ENCODE peak calls at places on chromosomes 3 and 15, in ten cellular contexts. B, M, U, Z, W, N, R, L, T and F are unnamed samples.
A peak's percentile ranks its signal among the peaks of the same experiment; 100 is the strongest.

GRCh38 chr15:57675481-57676181 is 30.9 kb upstream of the POLR2M start:
- DNase-seq in B (no peak), L (no peak), W (no peak), T (no peak), U (no peak), Z (no peak), N (no peak), R (no peak), M (no peak), F (no peak)

GRCh38 chr15:45346381-45346780 is 32.0 kb downstream of the GATM start:
- DNase-seq in W (no peak), B (no peak), U (no peak), N (no peak), R (no peak), Z (no peak), T (no peak), M (no peak), L (no peak), F (no peak)

GRCh38 chr3:26449996-26450395 is 172.6 kb upstream of the LRRC3B start:
- DNase-seq in W (no peak), U (peak; percentile 2), N (no peak), M (no peak), R (no peak), L (no peak), B (no peak), Z (no peak), T (no peak), F (no peak)

GRCh38 chr3:23174426-23175039 is 28.6 kb upstream of the UBE2E2 start:
- DNase-seq in R (no peak), M (peak; percentile 2), Z (peak; percentile 70), B (no peak), N (no peak), L (no peak), T (no peak), U (no peak), W (no peak), F (no peak)

GRCh38 chr15:42577514-42578031 is 2.2 kb downstream of the STARD9 start:
- DNase-seq in L (no peak), Z (peak; percentile 91), R (no peak), N (no peak), T (no peak), B (no peak), W (peak; percentile 45), M (peak; percentile 8), U (peak; percentile 63), F (no peak)

GRCh38 chr15:53251998-53252397 is 461.9 kb upstream of the ONECUT1 start:
- DNase-seq in M (peak; percentile 92), U (no peak), R (peak; percentile 41), W (no peak), N (no peak), B (no peak), Z (no peak), T (no peak), L (no peak), F (no peak)

GRCh38 chr3:85821130-85821756 is 862.5 kb downstream of the CADM2 start:
- DNase-seq in W (peak; percentile 25), N (no peak), U (peak; percentile 8), L (peak; percentile 0), T (no peak), R (peak; percentile 9), B (no peak), M (peak; percentile 73), Z (no peak), F (peak; percentile 48)

GRCh38 chr15:100170280-100170654 is 171.5 kb downstream of the ADAMTS17 start:
- DNase-seq in T (no peak), L (no peak), U (peak; percentile 33), N (no peak), M (no peak), Z (no peak), B (no peak), R (no peak), W (no peak), F (no peak)

GRCh38 chr3:48427630-48427962 is 2.3 kb downstream of the PLXNB1 start:
- DNase-seq in R (no peak), N (no peak), U (no peak), B (no peak), L (no peak), Z (no peak), T (no peak), W (no peak), M (peak; percentile 3), F (no peak)

GRCh38 chr15:66241301-66241700 is 12.2 kb downstream of the MEGF11 start:
- DNase-seq in L (no peak), U (no peak), T (no peak), B (no peak), M (no peak), Z (no peak), W (no peak), N (no peak), R (no peak), F (no peak)

GRCh38 chr3:6516143-6516542 is 344.8 kb upstream of the GRM7 start:
- DNase-seq in U (no peak), N (no peak), L (no peak), W (no peak), R (no peak), T (no peak), Z (no peak), B (no peak), M (peak; percentile 6), F (no peak)

GRCh38 chr3:171192176-171192854 is 165.8 kb upstream of the SLC2A2 start:
- DNase-seq in B (peak; percentile 80), Z (peak; percentile 99), T (peak; percentile 55), W (no peak), U (no peak), N (no peak), R (no peak), L (peak; percentile 61), M (peak; percentile 27), F (peak; percentile 85)

GRCh38 chr3:126541628-126542339 is 16.9 kb downstream of the C3orf22 start:
- DNase-seq in R (no peak), U (no peak), L (no peak), W (no peak), M (no peak), N (peak; percentile 17), B (no peak), Z (no peak), T (no peak), F (no peak)

GRCh38 chr3:62562017-62562416 is 188.7 kb upstream of the FEZF2 start:
- DNase-seq in N (no peak), R (no peak), Z (peak; percentile 88), W (no peak), B (peak; percentile 33), L (peak; percentile 19), U (no peak), M (no peak), T (no peak), F (no peak)

GRCh38 chr3:120908030-120908802 is at the start of gene STXBP5L:
- DNase-seq in W (peak; percentile 84), T (peak; percentile 96), U (peak; percentile 74), L (peak; percentile 50), Z (peak; percentile 51), R (peak; percentile 60), N (peak; percentile 73), B (peak; percentile 5), M (peak; percentile 86), F (peak; percentile 38)

GRCh38 chr3:13715167-13715954 is 164.5 kb downstream of the WNT7A start:
- DNase-seq in Z (no peak), M (no peak), U (no peak), T (no peak), N (peak; percentile 10), W (no peak), R (no peak), L (no peak), B (no peak), F (no peak)

GRCh38 chr3:11774296-11774877 is 72.3 kb downstream of the TAMM41 start:
- DNase-seq in L (peak; percentile 69), R (peak; percentile 16), T (no peak), M (peak; percentile 68), B (peak; percentile 37), U (no peak), Z (no peak), N (no peak), W (peak; percentile 35), F (peak; percentile 33)

GRCh38 chr15:61175024-61175423 is 54.1 kb downstream of the RORA start:
- DNase-seq in N (no peak), B (no peak), Z (no peak), T (no peak), R (no peak), M (no peak), U (no peak), L (no peak), W (no peak), F (no peak)

GRCh38 chr3:10983219-10983916 is 9.2 kb upstream of the SLC6A1 start:
- DNase-seq in U (peak; percentile 68), R (peak; percentile 56), W (peak; percentile 45), Z (peak; percentile 3), N (no peak), T (peak; percentile 17), B (peak; percentile 9), L (peak; percentile 69), M (peak; percentile 33), F (peak; percentile 66)

GRCh38 chr3:183968846-183969245 is 48.8 kb downstream of the ABCC5 start:
- DNase-seq in U (no peak), Z (no peak), L (no peak), B (no peak), W (no peak), T (no peak), M (no peak), R (no peak), N (no peak), F (no peak)